ENCODE peak calls at places on chromosomes 6 and 20, in four cellular contexts. P, W, Z and B are unnamed samples.

GRCh38 chr6:112522600-112522999 is 175.5 kb downstream of the RFPL4B start:
- DNase-seq in W (no peak), P (no peak), Z (no peak), B (no peak)

GRCh38 chr20:21174425-21175239 is 48.8 kb downstream of the KIZ start:
- DNase-seq in Z (no peak), P (no peak), W (no peak), B (no peak)

GRCh38 chr6:135537782-135538301 is 40.3 kb upstream of the AHI1 start:
- DNase-seq in W (no peak), Z (no peak), P (peak; percentile 31), B (no peak)

GRCh38 chr20:37262516-37262915 is 902 bp upstream of the GHRH start:
- DNase-seq in P (no peak), W (no peak), Z (no peak), B (no peak)

GRCh38 chr20:4014031-4014474 is 1.3 kb downstream of the RNF24 start:
- DNase-seq in P (peak; percentile 60), W (peak; percentile 88), Z (peak; percentile 85), B (peak; percentile 65)

GRCh38 chr20:21981607-21982344 is 276.3 kb downstream of the PAX1 start:
- DNase-seq in P (peak; percentile 40), Z (no peak), W (no peak), B (no peak)

GRCh38 chr20:50003253-50003656 is 20.5 kb downstream of the SNAI1 start:
- DNase-seq in W (no peak), P (peak; percentile 54), Z (no peak), B (no peak)

GRCh38 chr20:23161968-23162696 is 76.0 kb upstream of the CD93 start:
- DNase-seq in W (peak; percentile 84), Z (peak; percentile 99), P (no peak), B (peak; percentile 100)

GRCh38 chr6:148285205-148285604 is 57.4 kb upstream of the SASH1 start:
- DNase-seq in Z (no peak), W (no peak), P (no peak), B (no peak)

GRCh38 chr6:168582581-168582981 is 141.6 kb downstream of the SMOC2 start:
- DNase-seq in W (no peak), P (no peak), Z (no peak), B (no peak)